ENCODE peak calls at places on chromosomes 16 and 17, in nine cellular contexts. U is frontal cortex, V is T follicular helper cell, I is SW 1271, X is epithelial cell of esophagus, Z is NCI-H774, F is heart right ventricle, J is NCI-H1092 treated with DMSO at 0.1 percent for 48 hours, N is pulmonary artery endothelial cell. P is an unnamed sample.
A peak's percentile ranks its signal among the peaks of the same experiment; 100 is the strongest.

GRCh38 chr17:75703191-75703590 is 18.1 kb upstream of the ITGB4 start:
- DNase-seq in N (no peak), U (no peak), F (no peak), V (no peak), X (no peak), I (no peak), J (no peak), Z (no peak), P (no peak)

GRCh38 chr16:80027007-80027965 is 426.7 kb upstream of the MAF start:
- DNase-seq in X (peak; percentile 99), U (peak; percentile 33), F (peak; percentile 21), I (peak; percentile 96), N (peak; percentile 3), Z (no peak), J (no peak), V (peak; percentile 16), P (peak; percentile 50)

GRCh38 chr17:75525806-75526554 is 483 bp downstream of the LLGL2 start:
- DNase-seq in F (no peak), Z (peak; percentile 50), V (no peak), U (no peak), J (no peak), N (no peak), I (no peak), X (no peak), P (no peak)

GRCh38 chr17:44065668-44066203 is 735 bp downstream of the LSM12 start:
- DNase-seq in U (no peak), Z (no peak), X (no peak), V (no peak), N (no peak), I (no peak), J (no peak), F (no peak), P (no peak)

GRCh38 chr16:72051818-72052217 is 2.5 kb upstream of the HP start:
- DNase-seq in U (no peak), V (no peak), F (no peak), I (no peak), Z (no peak), X (no peak), N (no peak), J (no peak), P (no peak)

GRCh38 chr17:21376835-21377690 is 906 bp downstream of the KCNJ12 start:
- DNase-seq in V (no peak), F (peak; percentile 36), J (no peak), X (peak; percentile 45), U (no peak), Z (no peak), N (no peak), I (no peak), P (no peak)

GRCh38 chr17:31509095-31509804 is 117.8 kb downstream of the RAB11FIP4 start:
- DNase-seq in N (no peak), F (no peak), J (no peak), V (no peak), I (no peak), U (no peak), Z (no peak), X (no peak), P (no peak)

GRCh38 chr16:77679901-77680300 is 42.4 kb upstream of the NUDT7 start:
- DNase-seq in V (no peak), Z (no peak), X (no peak), I (no peak), F (no peak), N (no peak), J (no peak), U (no peak), P (no peak)

GRCh38 chr17:48333034-48333491 is 97.0 kb downstream of the SKAP1 start:
- DNase-seq in U (no peak), F (no peak), N (no peak), I (no peak), Z (no peak), X (peak; percentile 77), J (peak; percentile 40), V (no peak), P (no peak)